ENCODE peak calls at places on chromosome 15, in seven cellular contexts. H, I, U, M, O, A and T are unnamed samples.

GRCh38 chr15:98428253-98428989 is 219.9 kb upstream of the IGF1R start:
- DNase-seq in H (peak; percentile 48), O (peak; percentile 45), M (peak; percentile 84), U (peak; percentile 84), I (peak; percentile 10), A (peak; percentile 85), T (peak; percentile 21)

GRCh38 chr15:67462802-67463201 is 58.1 kb upstream of the C15orf61 start:
- DNase-seq in I (no peak), U (no peak), O (no peak), M (no peak), A (no peak), H (no peak), T (no peak)

GRCh38 chr15:56149071-56149470 is 94.6 kb downstream of the RFX7 start:
- DNase-seq in I (no peak), O (no peak), A (peak; percentile 16), U (no peak), H (no peak), M (no peak), T (no peak)

GRCh38 chr15:100713163-100713867 is 110.9 kb downstream of the ASB7 start:
- DNase-seq in H (peak; percentile 93), O (no peak), A (peak; percentile 55), U (no peak), M (no peak), I (no peak), T (no peak)

GRCh38 chr15:49438970-49439631 is 16.1 kb downstream of the FGF7 start:
- DNase-seq in H (no peak), M (no peak), A (no peak), U (peak; percentile 3), I (no peak), O (no peak), T (no peak)

GRCh38 chr15:99733268-99734039 is at the start of gene LYSMD4:
- DNase-seq in H (peak; percentile 84), A (peak; percentile 98), M (peak; percentile 99), O (peak; percentile 97), I (peak; percentile 92), U (peak; percentile 99), T (peak; percentile 42)

GRCh38 chr15:89837134-89837829 is 22.6 kb upstream of the ANPEP start:
- DNase-seq in U (no peak), A (peak; percentile 65), H (no peak), O (no peak), I (no peak), M (no peak), T (no peak)

GRCh38 chr15:79923068-79923514 is 26.3 kb upstream of the MTHFS start:
- DNase-seq in H (no peak), A (peak; percentile 76), M (peak; percentile 69), U (peak; percentile 85), O (peak; percentile 34), I (peak; percentile 50), T (no peak)

GRCh38 chr15:64232400-64232799 is 69.6 kb upstream of the PPIB start:
- DNase-seq in M (no peak), I (no peak), A (peak; percentile 69), H (no peak), O (no peak), U (no peak), T (no peak)

GRCh38 chr15:38886315-38887163 is 321.9 kb upstream of the RASGRP1 start:
- DNase-seq in A (peak; percentile 89), O (no peak), U (no peak), M (no peak), H (no peak), I (no peak), T (peak; percentile 48)

GRCh38 chr15:42387603-42388002 is 28.3 kb downstream of the CAPN3 start:
- DNase-seq in H (no peak), U (no peak), A (no peak), I (no peak), M (no peak), O (no peak), T (no peak)

GRCh38 chr15:59158701-59159034 is 48.0 kb upstream of the LDHAL6B start:
- DNase-seq in I (no peak), M (no peak), U (no peak), H (no peak), A (no peak), O (no peak), T (no peak)

GRCh38 chr15:22930782-22931484 is 49.2 kb downstream of the CYFIP1 start:
- DNase-seq in U (peak; percentile 90), O (no peak), I (no peak), M (no peak), H (no peak), A (peak; percentile 41), T (no peak)

GRCh38 chr15:48304398-48304797 is 26.8 kb upstream of the DUT start:
- DNase-seq in M (no peak), O (no peak), I (no peak), A (no peak), U (no peak), H (no peak), T (no peak)

GRCh38 chr15:96327155-96327741 is 3.3 kb upstream of the NR2F2 start:
- DNase-seq in M (no peak), O (no peak), H (peak; percentile 73), I (no peak), A (peak; percentile 90), U (no peak), T (no peak)

GRCh38 chr15:92809880-92810361 is 90.2 kb upstream of the CHD2 start:
- DNase-seq in H (no peak), I (no peak), A (peak; percentile 61), U (no peak), M (no peak), O (peak; percentile 19), T (no peak)

GRCh38 chr15:48427960-48428547 is 96.8 kb downstream of the DUT start:
- DNase-seq in U (no peak), I (no peak), H (no peak), A (peak; percentile 91), O (no peak), M (no peak), T (peak; percentile 95)

GRCh38 chr15:90296996-90297395 is 31.5 kb downstream of the NGRN start:
- DNase-seq in U (no peak), I (no peak), O (no peak), M (no peak), A (no peak), H (no peak), T (no peak)

GRCh38 chr15:92457642-92458041 is 64.0 kb downstream of the ST8SIA2 start:
- DNase-seq in M (no peak), A (no peak), U (no peak), H (no peak), O (no peak), I (no peak), T (no peak)

GRCh38 chr15:88563638-88564037 is 17.2 kb upstream of the DET1 start:
- DNase-seq in H (no peak), U (no peak), I (no peak), A (peak; percentile 8), O (no peak), M (no peak), T (no peak)

GRCh38 chr15:79161837-79162508 is 71.4 kb upstream of the RASGRF1 start:
- DNase-seq in M (no peak), I (no peak), O (no peak), A (no peak), H (no peak), U (no peak), T (no peak)

GRCh38 chr15:69807752-69808151 is 290.0 kb downstream of the TLE3 start:
- DNase-seq in H (peak; percentile 8), O (no peak), A (no peak), U (no peak), M (no peak), I (no peak), T (no peak)